ENCODE peak calls at places on chromosome 18, in five cellular contexts. E is tibial artery, J is cardiac muscle cell, U is prostate gland, P is Karpas-422. V is an unnamed sample. For H3K27me3 and H3K4me1, the result is how much of the 10 kb centered on the place peaks cover.

GRCh38 chr18:51342815-51343214 is 145.3 kb upstream of the MEX3C start:
- DNase-seq in E (no peak), J (no peak), U (no peak), P (no peak), V (no peak)

GRCh38 chr18:12307251-12307736 is 747 bp upstream of the TUBB6 start:
- DNase-seq in E (peak), J (peak), U (no peak), P (no peak), V (peak)

GRCh38 chr18:7417742-7418141 is 149.4 kb upstream of the PTPRM start:
- DNase-seq in E (no peak), J (no peak), U (no peak), P (no peak), V (no peak)

GRCh38 chr18:2898131-2898640 is 51.4 kb downstream of the EMILIN2 start:
- DNase-seq in E (no peak), J (no peak), U (no peak), P (no peak), V (no peak)

GRCh38 chr18:56289381-56289780 is 349.0 kb downstream of the TXNL1 start:
- DNase-seq in E (no peak), J (no peak), U (no peak), P (no peak), V (no peak)

GRCh38 chr18:2529154-2529553 is 42.2 kb downstream of the METTL4 start:
- DNase-seq in E (no peak), J (no peak), U (no peak), P (no peak), V (no peak)

GRCh38 chr18:686339-687111 is 25.9 kb downstream of the ENOSF1 start:
- DNase-seq in E (no peak), J (no peak), U (no peak), P (no peak), V (no peak)

GRCh38 chr18:11862468-11863137 is 11.4 kb downstream of the CHMP1B start:
- DNase-seq in E (no peak), J (no peak), U (no peak), P (peak), V (no peak)

GRCh38 chr18:21769206-21769605 is 28.6 kb downstream of the MIB1 start:
- DNase-seq in E (no peak), J (no peak), U (no peak), P (no peak), V (no peak)

GRCh38 chr18:23662309-23663263 is at the start of gene ANKRD29:
- DNase-seq in E (no peak), J (peak), U (peak), P (no peak), V (no peak)

GRCh38 chr18:9690418-9691178 is 17.5 kb upstream of the RAB31 start:
- DNase-seq in E (no peak), J (no peak), U (no peak), P (no peak), V (no peak)

GRCh38 chr18:51107082-51107481 is 77.1 kb downstream of the SMAD4 start:
- DNase-seq in E (no peak), J (no peak), U (no peak), P (peak), V (no peak)

GRCh38 chr18:57915848-57916596 is 112.9 kb upstream of the ATP8B1 start:
- DNase-seq in E (no peak), J (no peak), U (no peak), P (no peak), V (no peak)

GRCh38 chr18:363327-364115 is 95.7 kb upstream of the THOC1 start:
- DNase-seq in E (no peak), J (no peak), U (no peak), P (no peak), V (no peak)

GRCh38 chr18:70082430-70082829 is 123.1 kb downstream of the RTTN start:
- DNase-seq in E (no peak), J (no peak), U (no peak), P (no peak), V (no peak)

GRCh38 chr18:62606106-62606505 is 83.3 kb downstream of the ZCCHC2 start:
- DNase-seq in E (no peak), J (no peak), U (no peak), P (no peak), V (no peak)

GRCh38 chr18:75240433-75240832 is 29.8 kb downstream of the TSHZ1 start:
- DNase-seq in E (no peak), J (no peak), U (no peak), P (peak), V (no peak)

GRCh38 chr18:67123901-67124300 is 392.6 kb downstream of the DSEL start:
- DNase-seq in E (no peak), J (no peak), U (no peak), P (no peak), V (no peak)

GRCh38 chr18:3595282-3596273 is 145.6 kb downstream of the TGIF1 start:
- DNase-seq in E (peak), J (no peak), U (peak), P (peak), V (peak)

GRCh38 chr18:68152770-68153169 is 562.1 kb downstream of the TMX3 start:
- DNase-seq in E (no peak), J (no peak), U (no peak), P (peak), V (no peak)

GRCh38 chr18:60693426-60693825 is 320.9 kb upstream of the MC4R start:
- DNase-seq in E (no peak), J (no peak), U (no peak), P (no peak), V (no peak)

GRCh38 chr18:28045176-28045810 is 131.6 kb downstream of the CDH2 start:
- DNase-seq in E (no peak), J (peak), U (no peak), P (no peak), V (no peak)

GRCh38 chr18:62437520-62438329 is 85.1 kb upstream of the ZCCHC2 start:
- DNase-seq in E (peak), J (no peak), U (peak), P (no peak), V (no peak)

GRCh38 chr18:2948038-2948437 is 64.9 kb downstream of the LPIN2 start:
- DNase-seq in E (no peak), J (peak), U (peak), P (no peak), V (no peak)

GRCh38 chr18:78731423-78732032 is 248.1 kb upstream of the SALL3 start:
- DNase-seq in E (no peak), J (no peak), U (no peak), P (no peak), V (no peak)
- H3K27me3 ChIP-seq in E (under half), J (under half), U (under half), P (under half), V (under half)

GRCh38 chr18:76453057-76453561 is 41.9 kb downstream of the ZNF516 start:
- DNase-seq in E (no peak), J (no peak), U (no peak), P (no peak), V (no peak)

GRCh38 chr18:76451475-76452331 is 43.3 kb downstream of the ZNF516 start:
- DNase-seq in E (no peak), J (no peak), U (no peak), P (peak), V (peak)

GRCh38 chr18:76450912-76451421 is 44.1 kb downstream of the ZNF516 start:
- DNase-seq in E (peak), J (peak), U (no peak), P (peak), V (peak)

GRCh38 chr18:76450452-76450851 is 44.6 kb downstream of the ZNF516 start:
- DNase-seq in E (no peak), J (no peak), U (no peak), P (no peak), V (peak)

DNA sequence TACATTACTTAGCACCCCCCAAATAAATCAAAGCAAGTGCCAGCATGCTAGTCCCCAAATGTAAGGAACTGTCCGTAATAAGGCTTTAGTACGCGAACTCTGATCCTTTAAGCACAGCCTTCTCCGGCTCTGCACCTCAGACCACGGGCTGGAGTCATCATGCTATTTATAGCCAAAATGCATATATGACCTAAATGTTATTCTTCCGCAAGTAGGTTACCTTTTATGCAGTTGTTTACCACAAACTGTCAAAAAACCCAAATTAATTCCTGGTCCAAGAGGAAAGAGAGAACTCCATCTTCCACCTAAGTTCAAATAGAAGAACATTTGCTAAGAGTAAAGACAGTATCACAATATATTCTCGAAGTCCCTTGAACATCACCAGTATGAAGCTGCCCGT is 42.7 kb downstream of the ZNF516 start:
- DNase-seq in E (no peak), J (peak), U (no peak), P (no peak), V (no peak)
- H3K4me1 ChIP-seq in E (under half), J (half or more), U (under half), P (half or more), V (half or more)

DNA sequence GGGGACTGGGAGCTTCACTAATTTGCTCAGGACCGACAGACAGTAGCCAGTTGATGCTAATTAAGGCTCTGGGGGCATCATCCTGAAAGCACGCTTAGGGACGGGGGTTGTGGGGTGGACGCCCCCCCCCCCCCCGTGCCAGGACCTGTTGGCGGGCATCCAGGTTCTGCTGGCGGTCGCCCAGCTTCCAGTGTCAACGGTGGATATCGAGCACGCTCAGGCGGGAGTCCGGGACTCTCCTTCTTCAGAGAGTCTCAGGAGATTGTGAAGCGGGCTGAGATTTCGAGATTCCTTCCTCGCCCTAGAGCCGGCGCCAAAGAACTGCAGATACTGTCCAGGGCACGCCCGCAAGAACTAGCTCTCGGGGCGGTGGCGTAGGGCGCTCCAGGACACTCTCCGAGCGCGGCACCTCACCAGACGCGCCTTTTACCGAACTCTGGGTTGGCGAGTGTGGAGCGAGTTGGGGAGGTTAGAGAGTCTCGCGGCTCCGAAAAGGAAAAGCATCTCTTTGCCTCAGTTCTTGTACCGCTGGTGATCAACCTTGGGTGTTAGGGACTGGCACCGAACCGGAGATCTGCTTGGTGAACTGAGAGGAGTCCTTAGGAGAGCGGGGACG is 5.6 kb downstream of the RAX start:
- DNase-seq in E (no peak), J (no peak), U (no peak), P (no peak), V (no peak)
- H3K4me3 ChIP-seq in E (no peak), J (no peak), U (no peak), P (no peak), V (no peak)

GRCh38 chr18:26553943-26554342 is 5.6 kb upstream of the KCTD1 start:
- DNase-seq in E (no peak), J (no peak), U (no peak), P (no peak), V (no peak)

GRCh38 chr18:26556573-26556972 is 8.2 kb upstream of the KCTD1 start:
- DNase-seq in E (no peak), J (no peak), U (no peak), P (no peak), V (no peak)

GRCh38 chr18:26561769-26562168 is 13.4 kb upstream of the KCTD1 start:
- DNase-seq in E (no peak), J (no peak), U (no peak), P (no peak), V (no peak)

GRCh38 chr18:26551217-26551708 is 2.9 kb upstream of the KCTD1 start:
- DNase-seq in E (no peak), J (no peak), U (no peak), P (no peak), V (no peak)

GRCh38 chr18:26555804-26556553 is 7.6 kb upstream of the KCTD1 start:
- DNase-seq in E (no peak), J (no peak), U (no peak), P (no peak), V (no peak)
- H3K27me3 ChIP-seq in E (under half), J (under half), U (under half), P (under half), V (under half)

DNA sequence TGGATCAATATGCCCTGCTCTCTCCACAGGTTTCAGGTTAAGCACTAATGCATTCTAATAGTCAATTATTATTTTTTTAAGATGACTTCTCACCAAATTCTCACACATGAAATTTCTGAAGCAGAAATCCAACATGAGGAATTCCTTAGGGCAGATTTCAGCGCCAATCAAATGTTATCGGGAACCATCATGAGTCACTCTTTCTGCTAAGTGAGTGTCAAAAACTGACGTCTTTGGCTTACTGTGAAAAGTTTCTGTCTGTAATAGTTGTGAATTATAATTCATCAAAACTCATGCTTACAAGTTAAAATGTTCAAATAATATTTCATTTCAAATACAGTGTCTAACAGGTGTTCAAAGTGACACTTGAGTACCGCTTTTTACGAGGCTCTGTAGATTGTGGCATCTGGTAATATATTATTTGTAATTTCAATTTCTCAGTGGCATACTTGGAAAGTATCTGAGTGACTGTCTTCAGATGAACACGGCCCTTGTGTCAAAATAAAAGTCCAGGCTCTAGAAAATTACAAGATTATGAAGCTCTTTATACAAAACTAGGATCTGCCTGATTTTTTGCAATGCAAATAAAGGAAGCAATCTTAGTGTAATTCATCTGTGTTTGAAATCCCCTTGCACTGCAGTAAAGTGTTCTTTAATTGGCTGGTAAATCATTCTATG is 1038.7 kb downstream of the SOCS6 start:
- DNase-seq in E (no peak), J (no peak), U (no peak), P (no peak), V (no peak)
- H3K4me1 ChIP-seq in E (under half), J (under half), U (under half), P (under half), V (under half)

DNA sequence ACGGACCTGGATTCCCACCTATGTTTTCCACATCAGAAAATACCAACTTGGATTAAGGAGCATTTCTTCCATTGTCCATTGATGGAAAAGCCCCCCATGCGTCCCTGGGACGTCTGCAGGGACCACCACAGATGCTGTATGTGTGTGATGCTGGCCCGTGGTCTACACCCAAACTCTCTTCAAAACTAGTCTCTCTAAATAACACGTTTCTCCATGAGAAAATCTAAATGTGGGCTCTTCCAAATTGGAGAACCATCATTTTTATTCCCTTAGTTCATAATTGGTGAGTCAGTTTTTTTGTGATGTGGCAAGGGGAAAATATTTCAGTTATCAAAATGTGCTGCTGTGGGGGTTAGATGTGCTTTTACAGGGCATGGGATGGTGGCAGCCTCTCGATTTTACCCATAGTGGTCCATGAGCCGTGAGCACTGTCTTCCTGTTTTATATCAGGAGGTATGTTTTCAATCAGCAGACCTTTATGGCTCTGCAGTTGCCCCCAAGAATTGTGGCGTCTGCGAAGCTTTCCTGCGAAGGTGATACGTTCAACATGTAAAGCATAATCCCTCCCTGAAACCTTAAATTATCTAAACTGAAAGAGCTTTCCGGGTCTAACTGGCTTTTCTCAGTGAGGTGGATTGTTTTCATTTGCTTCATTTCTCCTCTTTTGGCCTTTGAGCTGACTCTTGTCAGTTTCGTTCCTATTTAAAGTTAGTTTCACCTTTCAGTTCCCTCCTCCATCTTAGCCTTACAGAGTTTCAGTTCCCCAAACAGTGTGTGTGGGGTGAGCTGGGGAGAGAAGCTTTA is 78.3 kb downstream of the SETBP1 start:
- DNase-seq in E (no peak), J (no peak), U (no peak), P (peak), V (no peak)
- H3K4me3 ChIP-seq in E (no peak), J (no peak), U (no peak), P (peak), V (no peak)

GRCh38 chr18:63962137-63962536 is 7.7 kb upstream of the SERPINB8 start:
- DNase-seq in E (no peak), J (no peak), U (no peak), P (no peak), V (no peak)
- H3K27me3 ChIP-seq in E (under half), J (under half), U (under half), P (under half), V (under half)

GRCh38 chr18:48674198-48674721 is 135.4 kb downstream of the CTIF start:
- DNase-seq in E (no peak), J (no peak), U (no peak), P (peak), V (peak)
- H3K4me1 ChIP-seq in E (under half), J (under half), U (under half), P (under half), V (under half)